ENCODE peak calls at places on chromosome 1, in five cellular contexts. One of them, this sample, is unnamed. For H3K4me1, the result is how much of the 10 kb centered on the place peaks cover.

GRCh38 chr1:27366411-27367159 is at the start of gene MAP3K6:
- DNase-seq in small intestine: peak
- DNase-seq in stomach: peak
- DNase-seq in effector memory CD4-positive, alpha-beta T cell: no peak
- DNase-seq in heart left ventricle: peak
- DNase-seq in this sample: peak

GRCh38 chr1:228079013-228079412 is 3.5 kb upstream of the ARF1 start:
- DNase-seq in stomach: peak
- DNase-seq in heart left ventricle: no peak
- DNase-seq in small intestine: no peak
- DNase-seq in effector memory CD4-positive, alpha-beta T cell: no peak
- DNase-seq in this sample: no peak

GRCh38 chr1:43241352-43241953 is 28.3 kb upstream of the TMEM125 start:
- DNase-seq in stomach: no peak
- DNase-seq in small intestine: no peak
- DNase-seq in heart left ventricle: no peak
- DNase-seq in effector memory CD4-positive, alpha-beta T cell: no peak
- DNase-seq in this sample: no peak

GRCh38 chr1:113444857-113445256 is 54.5 kb downstream of the MAGI3 start:
- DNase-seq in small intestine: no peak
- DNase-seq in stomach: no peak
- DNase-seq in heart left ventricle: no peak
- DNase-seq in effector memory CD4-positive, alpha-beta T cell: no peak
- DNase-seq in this sample: no peak

GRCh38 chr1:2544093-2544874 is 11.9 kb upstream of the TNFRSF14 start:
- DNase-seq in stomach: no peak
- DNase-seq in effector memory CD4-positive, alpha-beta T cell: no peak
- DNase-seq in small intestine: no peak
- DNase-seq in heart left ventricle: no peak
- DNase-seq in this sample: no peak

GRCh38 chr1:114458208-114458777 is 52.7 kb downstream of the TRIM33 start:
- DNase-seq in heart left ventricle: no peak
- DNase-seq in stomach: no peak
- DNase-seq in small intestine: no peak
- DNase-seq in effector memory CD4-positive, alpha-beta T cell: no peak
- DNase-seq in this sample: no peak

GRCh38 chr1:194043984-194044755 is 857.8 kb upstream of the B3GALT2 start:
- DNase-seq in small intestine: no peak
- DNase-seq in heart left ventricle: no peak
- DNase-seq in effector memory CD4-positive, alpha-beta T cell: no peak
- DNase-seq in stomach: no peak
- DNase-seq in this sample: no peak

GRCh38 chr1:160410412-160411005 is 10.1 kb downstream of the VANGL2 start:
- DNase-seq in small intestine: no peak
- DNase-seq in heart left ventricle: no peak
- DNase-seq in effector memory CD4-positive, alpha-beta T cell: no peak
- DNase-seq in stomach: no peak
- DNase-seq in this sample: no peak

GRCh38 chr1:8941906-8942305 is 3.8 kb upstream of the CA6 start:
- DNase-seq in heart left ventricle: no peak
- DNase-seq in effector memory CD4-positive, alpha-beta T cell: no peak
- DNase-seq in stomach: no peak
- DNase-seq in small intestine: no peak
- DNase-seq in this sample: no peak

GRCh38 chr1:34795916-34796315 is 3.1 kb downstream of the GJA4 start:
- DNase-seq in effector memory CD4-positive, alpha-beta T cell: no peak
- DNase-seq in heart left ventricle: no peak
- DNase-seq in small intestine: no peak
- DNase-seq in stomach: no peak
- DNase-seq in this sample: no peak

GRCh38 chr1:43582162-43582566 is 51.5 kb downstream of the PTPRF start:
- DNase-seq in small intestine: peak
- DNase-seq in stomach: peak
- DNase-seq in effector memory CD4-positive, alpha-beta T cell: no peak
- DNase-seq in heart left ventricle: no peak
- DNase-seq in this sample: peak

GRCh38 chr1:227947678-227948492 is at the start of gene WNT9A:
- DNase-seq in stomach: peak
- DNase-seq in effector memory CD4-positive, alpha-beta T cell: no peak
- DNase-seq in small intestine: peak
- DNase-seq in heart left ventricle: peak
- DNase-seq in this sample: peak

GRCh38 chr1:64163972-64164371 is 39.5 kb upstream of the UBE2U start:
- DNase-seq in heart left ventricle: no peak
- DNase-seq in effector memory CD4-positive, alpha-beta T cell: no peak
- DNase-seq in stomach: no peak
- DNase-seq in small intestine: no peak
- DNase-seq in this sample: no peak

GRCh38 chr1:155947292-155947691 is 5.9 kb downstream of the RXFP4 start:
- DNase-seq in small intestine: no peak
- DNase-seq in heart left ventricle: no peak
- DNase-seq in effector memory CD4-positive, alpha-beta T cell: no peak
- DNase-seq in stomach: no peak
- DNase-seq in this sample: no peak
- H3K4me1 ChIP-seq in small intestine: under half
- H3K4me1 ChIP-seq in heart left ventricle: under half
- H3K4me1 ChIP-seq in effector memory CD4-positive, alpha-beta T cell: under half
- H3K4me1 ChIP-seq in stomach: under half
- H3K4me1 ChIP-seq in this sample: under half

GRCh38 chr1:211328866-211329265 is 2.2 kb downstream of the TRAF5 start:
- DNase-seq in heart left ventricle: no peak
- DNase-seq in stomach: no peak
- DNase-seq in effector memory CD4-positive, alpha-beta T cell: no peak
- DNase-seq in small intestine: no peak
- DNase-seq in this sample: no peak

GRCh38 chr1:211331011-211331709 is 4.5 kb downstream of the TRAF5 start:
- DNase-seq in heart left ventricle: no peak
- DNase-seq in effector memory CD4-positive, alpha-beta T cell: no peak
- DNase-seq in small intestine: no peak
- DNase-seq in stomach: no peak
- DNase-seq in this sample: no peak

GRCh38 chr1:211330282-211330936 is 3.8 kb downstream of the TRAF5 start:
- DNase-seq in stomach: no peak
- DNase-seq in heart left ventricle: no peak
- DNase-seq in small intestine: no peak
- DNase-seq in effector memory CD4-positive, alpha-beta T cell: no peak
- DNase-seq in this sample: no peak

GRCh38 chr1:211328084-211328694 is 1.6 kb downstream of the TRAF5 start:
- DNase-seq in effector memory CD4-positive, alpha-beta T cell: no peak
- DNase-seq in stomach: no peak
- DNase-seq in heart left ventricle: no peak
- DNase-seq in small intestine: no peak
- DNase-seq in this sample: no peak

GRCh38 chr1:211329764-211330201 is 3.1 kb downstream of the TRAF5 start:
- DNase-seq in small intestine: peak
- DNase-seq in heart left ventricle: no peak
- DNase-seq in effector memory CD4-positive, alpha-beta T cell: no peak
- DNase-seq in stomach: no peak
- DNase-seq in this sample: no peak
- H3K4me3 ChIP-seq in small intestine: peak
- H3K4me3 ChIP-seq in heart left ventricle: no peak
- H3K4me3 ChIP-seq in effector memory CD4-positive, alpha-beta T cell: peak
- H3K4me3 ChIP-seq in stomach: no peak
- H3K4me3 ChIP-seq in this sample: peak

DNA sequence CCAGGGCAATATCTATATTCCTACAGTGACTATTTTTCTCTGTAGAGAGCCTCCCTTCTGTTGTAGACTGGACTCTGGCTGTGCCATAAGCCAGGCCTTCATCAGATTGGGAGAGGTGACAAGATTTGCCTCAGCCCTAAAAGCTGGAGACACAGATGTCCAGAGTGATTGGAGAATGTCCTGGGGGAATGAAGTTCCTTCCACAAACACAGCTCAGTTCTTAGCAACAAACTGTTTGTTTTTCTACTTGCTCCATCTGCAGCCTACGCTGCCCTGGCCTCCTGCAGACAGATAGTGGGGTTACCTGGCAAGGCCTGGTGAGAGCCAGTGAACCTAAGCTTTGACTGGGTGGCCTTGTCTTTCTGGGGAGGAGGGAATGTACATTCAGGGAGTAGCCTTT is 29.9 kb upstream of the SNX27 start:
- DNase-seq in heart left ventricle: no peak
- DNase-seq in stomach: no peak
- DNase-seq in small intestine: no peak
- DNase-seq in effector memory CD4-positive, alpha-beta T cell: no peak
- DNase-seq in this sample: no peak
- H3K4me1 ChIP-seq in heart left ventricle: under half
- H3K4me1 ChIP-seq in stomach: under half
- H3K4me1 ChIP-seq in small intestine: under half
- H3K4me1 ChIP-seq in effector memory CD4-positive, alpha-beta T cell: under half
- H3K4me1 ChIP-seq in this sample: under half

DNA sequence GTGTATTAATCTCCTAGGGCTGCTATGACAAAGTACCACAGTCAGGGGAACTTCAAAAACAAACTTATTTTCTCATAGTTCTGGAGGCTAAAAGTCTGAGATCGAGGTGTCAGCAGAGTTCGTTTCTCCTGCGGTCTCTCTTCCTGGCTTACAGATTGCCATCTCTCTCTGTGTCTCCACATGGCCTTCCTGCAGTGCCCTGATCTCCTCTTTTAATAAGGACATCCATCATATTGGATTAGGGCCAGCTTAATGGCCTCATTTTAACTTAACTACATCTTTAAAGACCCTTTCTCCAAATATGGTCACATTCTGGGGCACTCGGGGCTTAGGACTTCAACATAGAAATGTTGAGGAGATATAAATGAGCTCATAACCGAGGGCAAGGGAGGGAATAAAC is 12.2 kb downstream of the C1orf74 start:
- DNase-seq in stomach: no peak
- DNase-seq in small intestine: no peak
- DNase-seq in heart left ventricle: no peak
- DNase-seq in effector memory CD4-positive, alpha-beta T cell: no peak
- DNase-seq in this sample: no peak
- H3K4me3 ChIP-seq in stomach: no peak
- H3K4me3 ChIP-seq in small intestine: no peak
- H3K4me3 ChIP-seq in heart left ventricle: no peak
- H3K4me3 ChIP-seq in effector memory CD4-positive, alpha-beta T cell: peak
- H3K4me3 ChIP-seq in this sample: no peak

DNA sequence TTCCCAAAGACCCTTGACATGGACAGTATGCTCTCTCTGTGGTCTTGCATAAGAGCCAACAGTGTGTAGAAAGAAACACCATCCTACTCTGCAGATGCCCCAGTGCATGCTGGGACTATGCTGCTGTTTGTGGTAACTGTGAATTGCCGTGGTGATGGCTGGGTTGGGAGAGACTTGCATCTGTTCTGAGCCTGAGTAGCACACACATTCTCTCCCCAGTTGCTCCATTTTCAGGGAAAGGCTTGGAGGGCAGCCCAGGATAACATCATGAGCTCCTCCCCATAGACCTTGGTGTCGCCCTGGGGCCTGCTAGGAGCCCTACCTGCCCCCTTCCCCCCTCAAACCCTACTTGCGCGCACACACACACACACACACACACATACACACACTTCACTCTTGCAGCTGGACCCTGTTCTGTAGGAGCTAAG is 120.9 kb upstream of the IPO9 start:
- DNase-seq in stomach: no peak
- DNase-seq in effector memory CD4-positive, alpha-beta T cell: no peak
- DNase-seq in heart left ventricle: no peak
- DNase-seq in small intestine: no peak
- DNase-seq in this sample: no peak
- H3K4me1 ChIP-seq in stomach: under half
- H3K4me1 ChIP-seq in effector memory CD4-positive, alpha-beta T cell: under half
- H3K4me1 ChIP-seq in heart left ventricle: half or more
- H3K4me1 ChIP-seq in small intestine: under half
- H3K4me1 ChIP-seq in this sample: under half

This sample was measured in Peyer's patch.